ENCODE peak calls at places on chromosomes 1 and 21, in five cellular contexts. Q, I, V, L and B are unnamed samples.

GRCh38 chr21:14120091-14120734 is 90.5 kb downstream of the LIPI start:
- DNase-seq in L (peak; percentile 4), V (peak; percentile 66), I (no peak), Q (no peak), B (no peak)

GRCh38 chr1:36411674-36412648 is 14.3 kb upstream of the LSM10 start:
- DNase-seq in I (peak; percentile 27), V (no peak), Q (no peak), L (no peak), B (no peak)

GRCh38 chr1:44524180-44524579 is 119.1 kb downstream of the RNF220 start:
- DNase-seq in V (peak; percentile 62), I (no peak), L (no peak), Q (no peak), B (no peak)

GRCh38 chr21:42847051-42847707 is 32.2 kb downstream of the WDR4 start:
- DNase-seq in L (no peak), I (no peak), Q (no peak), V (no peak), B (no peak)

GRCh38 chr1:36238433-36238832 is 14.2 kb downstream of the THRAP3 start:
- DNase-seq in V (no peak), I (peak; percentile 78), Q (no peak), L (peak; percentile 18), B (no peak)

GRCh38 chr1:2228157-2228594 is at the start of gene SKI:
- DNase-seq in V (no peak), Q (no peak), L (no peak), I (no peak), B (no peak)

GRCh38 chr1:155981266-155982088 is 3.1 kb upstream of the ARHGEF2 start:
- DNase-seq in V (no peak), I (peak; percentile 90), L (peak; percentile 62), Q (peak; percentile 64), B (peak; percentile 65)

GRCh38 chr1:17606826-17607440 is 67.4 kb downstream of the ARHGEF10L start:
- DNase-seq in L (peak; percentile 56), I (peak; percentile 73), V (peak; percentile 85), Q (peak; percentile 72), B (no peak)

GRCh38 chr1:54417123-54417522 is 10.9 kb upstream of the SSBP3 start:
- DNase-seq in V (no peak), I (no peak), Q (no peak), L (no peak), B (no peak)

GRCh38 chr1:58763214-58763613 is 20.6 kb downstream of the JUN start:
- DNase-seq in L (peak; percentile 84), Q (no peak), I (peak; percentile 52), V (no peak), B (no peak)

GRCh38 chr21:25562660-25563059 is 44.6 kb downstream of the MRPL39 start:
- DNase-seq in L (no peak), Q (no peak), I (peak; percentile 25), V (no peak), B (no peak)

GRCh38 chr1:50098490-50099109 is 10.1 kb upstream of the ELAVL4 start:
- DNase-seq in I (no peak), L (no peak), V (no peak), Q (no peak), B (no peak)

GRCh38 chr1:214493126-214493796 is 58.1 kb downstream of the PTPN14 start:
- DNase-seq in V (no peak), Q (no peak), I (no peak), L (peak; percentile 49), B (no peak)

GRCh38 chr1:177809844-177810243 is 160.0 kb downstream of the SEC16B start:
- DNase-seq in V (no peak), Q (no peak), L (no peak), I (no peak), B (no peak)

GRCh38 chr1:168709407-168709891 is 19.6 kb downstream of the DPT start:
- DNase-seq in Q (peak; percentile 43), L (peak; percentile 93), I (peak; percentile 50), V (no peak), B (peak; percentile 83)

DNA sequence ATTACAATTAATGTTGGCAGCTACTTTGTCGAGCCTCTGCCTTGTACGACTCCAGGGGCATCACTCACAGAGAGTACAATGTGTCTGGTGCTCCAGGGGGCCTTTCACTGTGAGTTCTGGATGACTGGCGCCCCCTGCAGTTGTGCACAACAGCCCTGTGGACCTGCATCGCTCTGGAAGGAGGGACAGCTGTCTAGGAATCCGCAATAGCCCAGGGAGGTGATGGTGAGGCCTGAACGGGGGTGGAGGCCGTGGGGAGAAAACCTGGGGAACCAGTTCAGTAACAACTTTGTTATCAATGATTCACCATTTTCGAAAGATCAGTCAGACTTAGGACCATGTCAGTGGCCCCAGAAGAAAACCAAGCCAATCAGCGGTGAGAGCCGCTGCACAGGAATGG is 189.1 kb downstream of the KAZN start:
- DNase-seq in L (no peak), I (no peak), Q (no peak), V (no peak), B (no peak)
- TF ChIP-seq CTCF in L (no peak), I (no peak), Q (no peak), V (no peak), B (no peak)

DNA sequence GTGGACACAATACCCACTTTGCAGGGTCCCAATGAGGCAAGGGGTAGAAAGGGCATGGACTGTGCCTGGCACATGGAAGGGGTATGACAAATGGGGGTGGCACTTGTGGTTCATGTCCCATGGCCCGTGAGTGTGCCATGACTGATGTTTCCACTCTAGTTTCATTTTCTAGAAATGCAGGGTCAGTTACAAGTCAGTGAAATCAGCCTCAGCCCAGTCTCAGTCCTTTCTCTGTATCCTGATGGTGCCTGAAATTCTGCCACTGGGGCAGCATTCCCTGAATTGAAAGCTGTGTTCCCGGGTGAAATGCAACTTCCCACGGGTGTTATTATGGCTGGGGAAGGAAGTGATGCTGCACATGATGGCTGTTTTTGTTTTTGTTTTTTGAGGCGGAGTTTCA is 110.8 kb upstream of the ZBTB40 start:
- DNase-seq in I (no peak), Q (no peak), L (no peak), V (no peak), B (no peak)
- TF ChIP-seq CTCF in I (no peak), Q (no peak), L (no peak), V (no peak), B (no peak)

DNA sequence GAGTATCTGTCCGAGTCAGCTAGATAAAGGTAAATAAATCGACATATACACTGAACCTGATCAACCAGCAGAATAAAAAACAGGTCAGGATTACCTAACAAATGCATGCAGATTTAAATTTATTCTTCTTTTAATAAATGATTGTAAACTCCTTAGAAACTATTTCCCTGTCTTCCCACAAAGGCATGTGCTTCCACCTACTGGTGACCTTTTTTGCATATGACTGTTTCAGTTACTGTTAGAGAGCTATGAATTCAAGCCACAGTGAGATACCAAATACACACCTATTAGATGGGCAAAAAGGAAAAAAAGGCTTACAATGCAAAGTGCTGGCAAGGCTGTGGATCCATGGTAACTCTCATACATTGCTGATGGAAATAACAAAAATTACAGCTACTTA is 957.4 kb upstream of the NCAM2 start:
- DNase-seq in L (no peak), I (no peak), V (no peak), Q (no peak), B (no peak)
- TF ChIP-seq CTCF in L (no peak), I (no peak), V (peak; percentile 12), Q (no peak), B (no peak)

GRCh38 chr1:200506471-200506870 is 96.6 kb upstream of the ZNF281 start:
- DNase-seq in I (no peak), L (no peak), V (no peak), Q (no peak), B (no peak)

GRCh38 chr1:200510228-200510623 is 100.4 kb upstream of the ZNF281 start:
- DNase-seq in Q (peak; percentile 59), L (peak; percentile 65), V (peak; percentile 77), I (peak; percentile 92), B (peak; percentile 53)

GRCh38 chr1:200505257-200505656 is 95.4 kb upstream of the ZNF281 start:
- DNase-seq in I (no peak), V (no peak), Q (no peak), L (no peak), B (no peak)
- TF ChIP-seq CTCF in I (no peak), V (no peak), Q (no peak), L (no peak), B (no peak)